ENCODE peak calls at places on chromosomes 1 and 21, in seven cellular contexts. One of them, this sample, is unnamed.

GRCh38 chr1:220708929-220709801 is 19.0 kb downstream of the C1orf115 start:
- DNase-seq in aorta: no peak
- DNase-seq in GM23248: no peak
- DNase-seq in BJ: no peak
- DNase-seq in spleen: no peak
- DNase-seq in fibroblast of mammary gland: no peak
- DNase-seq in right atrium auricular region: no peak
- DNase-seq in this sample: no peak

GRCh38 chr1:21261551-21262281 is 28.5 kb downstream of the ECE1 start:
- DNase-seq in GM23248: peak; percentile 96
- DNase-seq in right atrium auricular region: peak; percentile 95
- DNase-seq in BJ: peak; percentile 88
- DNase-seq in aorta: peak; percentile 91
- DNase-seq in spleen: no peak
- DNase-seq in fibroblast of mammary gland: peak; percentile 94
- DNase-seq in this sample: no peak

GRCh38 chr21:31760931-31761330 is 29.0 kb upstream of the SCAF4 start:
- DNase-seq in GM23248: no peak
- DNase-seq in fibroblast of mammary gland: no peak
- DNase-seq in spleen: no peak
- DNase-seq in BJ: no peak
- DNase-seq in right atrium auricular region: no peak
- DNase-seq in aorta: no peak
- DNase-seq in this sample: no peak

GRCh38 chr1:27341525-27342252 is at the start of gene SYTL1:
- DNase-seq in GM23248: peak; percentile 82
- DNase-seq in aorta: no peak
- DNase-seq in BJ: no peak
- DNase-seq in right atrium auricular region: no peak
- DNase-seq in spleen: peak; percentile 94
- DNase-seq in fibroblast of mammary gland: peak; percentile 62
- DNase-seq in this sample: peak; percentile 68

GRCh38 chr1:181127898-181128453 is 39.5 kb downstream of the IER5 start:
- DNase-seq in GM23248: peak; percentile 25
- DNase-seq in spleen: no peak
- DNase-seq in BJ: no peak
- DNase-seq in right atrium auricular region: no peak
- DNase-seq in fibroblast of mammary gland: peak; percentile 17
- DNase-seq in aorta: no peak
- DNase-seq in this sample: no peak

GRCh38 chr1:184910596-184910995 is 63.7 kb downstream of the NIBAN1 start:
- DNase-seq in spleen: no peak
- DNase-seq in right atrium auricular region: peak; percentile 88
- DNase-seq in aorta: no peak
- DNase-seq in GM23248: peak; percentile 90
- DNase-seq in fibroblast of mammary gland: peak; percentile 91
- DNase-seq in BJ: no peak
- DNase-seq in this sample: no peak

GRCh38 chr1:183685112-183685713 is 32.1 kb upstream of the APOBEC4 start:
- DNase-seq in BJ: no peak
- DNase-seq in right atrium auricular region: no peak
- DNase-seq in spleen: no peak
- DNase-seq in fibroblast of mammary gland: peak; percentile 64
- DNase-seq in GM23248: peak; percentile 81
- DNase-seq in aorta: no peak
- DNase-seq in this sample: peak; percentile 48

GRCh38 chr21:42559326-42559725 is 45.7 kb downstream of the SLC37A1 start:
- DNase-seq in GM23248: no peak
- DNase-seq in BJ: no peak
- DNase-seq in fibroblast of mammary gland: no peak
- DNase-seq in aorta: peak; percentile 49
- DNase-seq in right atrium auricular region: no peak
- DNase-seq in spleen: peak; percentile 56
- DNase-seq in this sample: no peak

GRCh38 chr1:160070243-160071163 is 543 bp upstream of the KCNJ10 start:
- DNase-seq in right atrium auricular region: peak; percentile 79
- DNase-seq in BJ: no peak
- DNase-seq in spleen: peak; percentile 91
- DNase-seq in fibroblast of mammary gland: peak; percentile 36
- DNase-seq in aorta: peak; percentile 94
- DNase-seq in GM23248: peak; percentile 84
- DNase-seq in this sample: peak; percentile 54

GRCh38 chr1:167714098-167714850 is 7.5 kb upstream of the MPZL1 start:
- DNase-seq in fibroblast of mammary gland: peak; percentile 81
- DNase-seq in right atrium auricular region: peak; percentile 96
- DNase-seq in aorta: peak; percentile 96
- DNase-seq in BJ: peak; percentile 35
- DNase-seq in spleen: peak; percentile 94
- DNase-seq in GM23248: peak; percentile 95
- DNase-seq in this sample: peak; percentile 73

GRCh38 chr1:62433861-62434611 is 2.8 kb upstream of the USP1 start:
- DNase-seq in fibroblast of mammary gland: peak; percentile 25
- DNase-seq in aorta: no peak
- DNase-seq in spleen: no peak
- DNase-seq in BJ: no peak
- DNase-seq in right atrium auricular region: no peak
- DNase-seq in GM23248: peak; percentile 35
- DNase-seq in this sample: no peak

GRCh38 chr1:209924386-209924785 is 13.6 kb upstream of the SYT14 start:
- DNase-seq in BJ: no peak
- DNase-seq in GM23248: no peak
- DNase-seq in spleen: no peak
- DNase-seq in fibroblast of mammary gland: no peak
- DNase-seq in right atrium auricular region: no peak
- DNase-seq in aorta: no peak
- DNase-seq in this sample: no peak

GRCh38 chr1:209926045-209926444 is 12.0 kb upstream of the SYT14 start:
- DNase-seq in GM23248: peak; percentile 91
- DNase-seq in spleen: no peak
- DNase-seq in fibroblast of mammary gland: peak; percentile 77
- DNase-seq in aorta: no peak
- DNase-seq in BJ: peak; percentile 62
- DNase-seq in right atrium auricular region: no peak
- DNase-seq in this sample: peak; percentile 12

GRCh38 chr1:209929751-209930150 is 8.3 kb upstream of the SYT14 start:
- DNase-seq in BJ: no peak
- DNase-seq in spleen: no peak
- DNase-seq in aorta: no peak
- DNase-seq in fibroblast of mammary gland: peak; percentile 54
- DNase-seq in right atrium auricular region: no peak
- DNase-seq in GM23248: peak; percentile 50
- DNase-seq in this sample: no peak

GRCh38 chr1:209931141-209931540 is 6.9 kb upstream of the SYT14 start:
- DNase-seq in BJ: no peak
- DNase-seq in aorta: no peak
- DNase-seq in right atrium auricular region: no peak
- DNase-seq in fibroblast of mammary gland: no peak
- DNase-seq in spleen: no peak
- DNase-seq in GM23248: no peak
- DNase-seq in this sample: no peak

DNA sequence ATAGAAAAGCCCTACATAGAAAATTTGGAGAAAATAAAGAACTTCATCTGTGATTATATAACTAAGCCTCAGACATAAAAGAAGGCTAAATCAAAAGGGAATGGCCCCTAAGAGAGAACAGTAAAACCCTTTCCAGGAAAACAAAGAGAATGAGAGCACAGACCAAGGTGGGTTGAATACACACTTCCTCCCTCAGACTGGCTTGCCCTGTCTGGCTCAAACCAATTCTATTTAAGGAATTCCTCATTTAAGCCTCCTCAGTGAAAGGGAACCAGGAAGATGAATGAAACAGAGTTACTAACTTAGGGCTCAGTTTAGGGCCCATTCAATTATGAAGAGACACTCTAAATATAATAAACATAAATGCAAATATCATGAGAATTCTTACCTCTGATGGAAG is 10.6 kb upstream of the SYT14 start:
- DNase-seq in fibroblast of mammary gland: no peak
- DNase-seq in GM23248: no peak
- DNase-seq in spleen: no peak
- DNase-seq in BJ: no peak
- DNase-seq in right atrium auricular region: no peak
- DNase-seq in aorta: no peak
- DNase-seq in this sample: no peak
- H3K4me3 ChIP-seq in fibroblast of mammary gland: no peak overlapping the region
- H3K4me3 ChIP-seq in GM23248: no peak overlapping the region
- H3K4me3 ChIP-seq in spleen: no peak overlapping the region
- H3K4me3 ChIP-seq in BJ: no peak overlapping the region
- H3K4me3 ChIP-seq in right atrium auricular region: no peak overlapping the region
- H3K4me3 ChIP-seq in aorta: no peak overlapping the region
- H3K4me3 ChIP-seq in this sample: no peak overlapping the region

GRCh38 chr21:33981341-33982101 is 65.9 kb upstream of the ATP5PO start:
- DNase-seq in aorta: no peak
- DNase-seq in spleen: no peak
- DNase-seq in fibroblast of mammary gland: peak; percentile 90
- DNase-seq in BJ: no peak
- DNase-seq in right atrium auricular region: peak; percentile 66
- DNase-seq in GM23248: no peak
- DNase-seq in this sample: no peak
- H3K4me3 ChIP-seq in aorta: no peak overlapping the region
- H3K4me3 ChIP-seq in spleen: no peak overlapping the region
- H3K4me3 ChIP-seq in fibroblast of mammary gland: no peak overlapping the region
- H3K4me3 ChIP-seq in BJ: no peak overlapping the region
- H3K4me3 ChIP-seq in right atrium auricular region: no peak overlapping the region
- H3K4me3 ChIP-seq in GM23248: no peak overlapping the region
- H3K4me3 ChIP-seq in this sample: no peak overlapping the region

GRCh38 chr1:8731162-8731561 is 86.3 kb downstream of the RERE start:
- DNase-seq in spleen: no peak
- DNase-seq in right atrium auricular region: no peak
- DNase-seq in fibroblast of mammary gland: no peak
- DNase-seq in GM23248: no peak
- DNase-seq in aorta: no peak
- DNase-seq in BJ: no peak
- DNase-seq in this sample: no peak
- H3K4me3 ChIP-seq in spleen: no peak overlapping the region
- H3K4me3 ChIP-seq in right atrium auricular region: no peak overlapping the region
- H3K4me3 ChIP-seq in fibroblast of mammary gland: no peak overlapping the region
- H3K4me3 ChIP-seq in GM23248: no peak overlapping the region
- H3K4me3 ChIP-seq in aorta: no peak overlapping the region
- H3K4me3 ChIP-seq in BJ: no peak overlapping the region
- H3K4me3 ChIP-seq in this sample: no peak overlapping the region

DNA sequence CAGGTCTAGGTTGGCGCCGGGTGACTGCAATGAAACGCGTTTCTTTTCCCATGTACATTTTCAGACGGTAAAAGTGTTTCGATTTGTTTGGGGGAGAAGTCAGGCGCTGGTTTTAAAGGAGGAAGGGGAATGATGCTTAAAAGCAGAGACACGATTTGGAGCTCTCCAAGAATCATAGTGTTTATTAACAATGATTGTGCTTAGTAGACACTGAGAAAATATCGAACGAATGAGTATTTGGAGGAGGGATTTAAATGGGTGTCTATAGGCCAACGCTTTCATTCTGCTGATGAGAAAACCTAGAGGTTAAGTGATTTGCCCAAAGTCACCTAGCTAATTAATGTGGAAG is 36.9 kb upstream of the JAK1 start:
- DNase-seq in right atrium auricular region: no peak
- DNase-seq in spleen: no peak
- DNase-seq in aorta: no peak
- DNase-seq in fibroblast of mammary gland: no peak
- DNase-seq in BJ: no peak
- DNase-seq in GM23248: no peak
- DNase-seq in this sample: no peak
- H3K4me3 ChIP-seq in right atrium auricular region: peak overlapping the region; percentile 63
- H3K4me3 ChIP-seq in spleen: peak overlapping the region; percentile 48
- H3K4me3 ChIP-seq in aorta: peak overlapping the region; percentile 63
- H3K4me3 ChIP-seq in fibroblast of mammary gland: peak overlapping the region; percentile 61
- H3K4me3 ChIP-seq in BJ: peak overlapping the region; percentile 62
- H3K4me3 ChIP-seq in GM23248: peak overlapping the region; percentile 81
- H3K4me3 ChIP-seq in this sample: no peak overlapping the region

GRCh38 chr1:30900931-30901560 is 7.5 kb downstream of the SDC3 start:
- DNase-seq in GM23248: no peak
- DNase-seq in fibroblast of mammary gland: no peak
- DNase-seq in spleen: peak; percentile 62
- DNase-seq in right atrium auricular region: no peak
- DNase-seq in BJ: no peak
- DNase-seq in aorta: no peak
- DNase-seq in this sample: no peak
- H3K4me3 ChIP-seq in GM23248: no peak overlapping the region
- H3K4me3 ChIP-seq in fibroblast of mammary gland: no peak overlapping the region
- H3K4me3 ChIP-seq in spleen: no peak overlapping the region
- H3K4me3 ChIP-seq in right atrium auricular region: no peak overlapping the region
- H3K4me3 ChIP-seq in BJ: no peak overlapping the region
- H3K4me3 ChIP-seq in aorta: no peak overlapping the region
- H3K4me3 ChIP-seq in this sample: no peak overlapping the region

GRCh38 chr1:156656779-156657160 is 14.9 kb downstream of the BCAN start:
- DNase-seq in aorta: no peak
- DNase-seq in fibroblast of mammary gland: peak; percentile 28
- DNase-seq in GM23248: peak; percentile 46
- DNase-seq in spleen: no peak
- DNase-seq in BJ: no peak
- DNase-seq in right atrium auricular region: no peak
- DNase-seq in this sample: no peak

GRCh38 chr1:156657971-156658319 is 16.0 kb downstream of the BCAN start:
- DNase-seq in right atrium auricular region: no peak
- DNase-seq in aorta: no peak
- DNase-seq in BJ: no peak
- DNase-seq in GM23248: no peak
- DNase-seq in spleen: no peak
- DNase-seq in fibroblast of mammary gland: no peak
- DNase-seq in this sample: no peak

GRCh38 chr1:156655904-156656516 is 14.1 kb downstream of the BCAN start:
- DNase-seq in spleen: no peak
- DNase-seq in fibroblast of mammary gland: no peak
- DNase-seq in right atrium auricular region: no peak
- DNase-seq in aorta: no peak
- DNase-seq in GM23248: no peak
- DNase-seq in BJ: no peak
- DNase-seq in this sample: no peak

GRCh38 chr1:156658496-156658895 is 16.6 kb downstream of the BCAN start:
- DNase-seq in right atrium auricular region: no peak
- DNase-seq in BJ: no peak
- DNase-seq in fibroblast of mammary gland: no peak
- DNase-seq in GM23248: no peak
- DNase-seq in aorta: no peak
- DNase-seq in spleen: no peak
- DNase-seq in this sample: no peak

GRCh38 chr1:156657161-156657970 is 15.4 kb downstream of the BCAN start:
- DNase-seq in right atrium auricular region: peak; percentile 85
- DNase-seq in aorta: peak; percentile 95
- DNase-seq in BJ: no peak
- DNase-seq in fibroblast of mammary gland: peak; percentile 57
- DNase-seq in GM23248: peak; percentile 76
- DNase-seq in spleen: peak; percentile 93
- DNase-seq in this sample: no peak
- H3K4me3 ChIP-seq in right atrium auricular region: peak overlapping the region; percentile 40
- H3K4me3 ChIP-seq in aorta: no peak overlapping the region
- H3K4me3 ChIP-seq in BJ: peak overlapping the region; percentile 17
- H3K4me3 ChIP-seq in fibroblast of mammary gland: peak overlapping the region; percentile 27
- H3K4me3 ChIP-seq in GM23248: peak overlapping the region; percentile 58
- H3K4me3 ChIP-seq in spleen: peak overlapping the region; percentile 27
- H3K4me3 ChIP-seq in this sample: no peak overlapping the region

DNA sequence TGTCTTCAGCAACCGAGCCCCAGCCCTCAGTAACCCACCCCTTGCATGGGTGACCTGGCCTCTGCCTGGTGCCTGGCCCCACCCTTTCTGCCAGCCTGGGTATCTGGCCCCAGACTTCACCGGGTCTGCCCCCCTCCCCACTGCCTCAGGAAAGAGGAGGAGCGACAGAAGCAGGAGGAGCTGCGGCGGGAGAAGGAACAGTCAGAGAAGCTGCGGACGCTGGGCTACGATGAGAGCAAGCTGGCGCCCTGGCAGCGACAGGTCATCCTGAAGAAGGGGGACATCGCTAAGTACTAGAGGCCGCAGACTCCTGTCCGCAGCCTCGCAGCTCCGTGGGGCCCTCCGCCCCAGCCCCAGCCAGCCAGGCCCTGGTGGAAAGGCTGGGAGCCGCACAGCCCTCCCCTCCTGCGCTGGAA is 6.1 kb downstream of the TNFRSF25 start:
- DNase-seq in fibroblast of mammary gland: no peak
- DNase-seq in aorta: no peak
- DNase-seq in BJ: no peak
- DNase-seq in GM23248: no peak
- DNase-seq in right atrium auricular region: no peak
- DNase-seq in spleen: no peak
- DNase-seq in this sample: no peak
- H3K4me3 ChIP-seq in fibroblast of mammary gland: no peak overlapping the region
- H3K4me3 ChIP-seq in aorta: no peak overlapping the region
- H3K4me3 ChIP-seq in BJ: no peak overlapping the region
- H3K4me3 ChIP-seq in GM23248: no peak overlapping the region
- H3K4me3 ChIP-seq in right atrium auricular region: peak overlapping the region; percentile 37
- H3K4me3 ChIP-seq in spleen: peak overlapping the region; percentile 25
- H3K4me3 ChIP-seq in this sample: peak overlapping the region; percentile 22